ENCODE peak calls at places on chromosomes 13 and 19, in six cellular contexts. X is adrenal gland, T is PC-3, Z is DND-41, R is GM12878, P is heart right ventricle. W is an unnamed sample.

GRCh38 chr13:21987793-21988192 is 316.9 kb downstream of the FGF9 start:
- DNase-seq in X (no peak), T (no peak), Z (no peak), R (no peak), P (no peak), W (no peak)

GRCh38 chr13:80338781-80339577 is 1.9 kb downstream of the SPRY2 start:
- DNase-seq in X (peak; percentile 71), T (peak; percentile 56), Z (peak; percentile 18), R (no peak), P (peak; percentile 78), W (peak; percentile 55)

GRCh38 chr13:100983111-100983510 is 308.5 kb upstream of the TMTC4 start:
- DNase-seq in X (no peak), T (no peak), Z (no peak), R (no peak), P (no peak), W (no peak)

GRCh38 chr19:10624585-10624984 is 768 bp upstream of the SLC44A2 start:
- DNase-seq in X (no peak), T (no peak), Z (no peak), R (no peak), P (no peak), W (no peak)

GRCh38 chr13:104641309-104641708 is 1575.1 kb upstream of the SLC10A2 start:
- DNase-seq in X (peak; percentile 70), T (peak; percentile 29), Z (no peak), R (no peak), P (no peak), W (peak; percentile 2)

GRCh38 chr13:22232186-22232585 is 561.3 kb downstream of the FGF9 start:
- DNase-seq in X (no peak), T (no peak), Z (no peak), R (no peak), P (no peak), W (no peak)

GRCh38 chr19:53086949-53087348 is 16.3 kb downstream of the ZNF160 start:
- DNase-seq in X (peak; percentile 93), T (no peak), Z (no peak), R (no peak), P (peak; percentile 85), W (no peak)

GRCh38 chr19:31283701-31284100 is 65.5 kb downstream of the TSHZ3 start:
- DNase-seq in X (no peak), T (no peak), Z (no peak), R (no peak), P (no peak), W (no peak)

GRCh38 chr13:113322043-113322461 is 25.0 kb downstream of the LAMP1 start:
- DNase-seq in X (no peak), T (no peak), Z (no peak), R (no peak), P (no peak), W (no peak)

GRCh38 chr13:99968521-99969367 is 2.8 kb downstream of the ZIC5 start:
- DNase-seq in X (no peak), T (no peak), Z (no peak), R (no peak), P (no peak), W (no peak)

GRCh38 chr19:42528354-42529247 is at the start of gene CEACAM1:
- DNase-seq in X (peak; percentile 43), T (peak; percentile 35), Z (peak; percentile 57), R (no peak), P (peak; percentile 51), W (peak; percentile 55)

GRCh38 chr13:44311011-44311481 is 62.6 kb upstream of the SERP2 start:
- DNase-seq in X (no peak), T (peak; percentile 91), Z (no peak), R (no peak), P (no peak), W (peak; percentile 99)

GRCh38 chr13:50592412-50593145 is 250.9 kb downstream of the DLEU7 start:
- DNase-seq in X (no peak), T (peak; percentile 66), Z (no peak), R (no peak), P (no peak), W (peak; percentile 92)

GRCh38 chr19:42193706-42194105 is 23.8 kb downstream of the DEDD2 start:
- DNase-seq in X (no peak), T (peak; percentile 88), Z (no peak), R (no peak), P (no peak), W (no peak)

GRCh38 chr13:59211636-59212035 is 952.1 kb downstream of the DIAPH3 start:
- DNase-seq in X (no peak), T (no peak), Z (no peak), R (no peak), P (no peak), W (no peak)

GRCh38 chr13:105513448-105513847 is 1022.0 kb downstream of the EFNB2 start:
- DNase-seq in X (no peak), T (peak; percentile 19), Z (no peak), R (no peak), P (no peak), W (no peak)

GRCh38 chr13:110873639-110874507 is 41.0 kb downstream of the ANKRD10 start:
- DNase-seq in X (no peak), T (no peak), Z (no peak), R (no peak), P (no peak), W (no peak)

GRCh38 chr19:19105365-19106060 is 32.8 kb downstream of the TMEM161A start:
- DNase-seq in X (peak; percentile 77), T (peak; percentile 14), Z (no peak), R (peak; percentile 13), P (peak; percentile 58), W (peak; percentile 41)

GRCh38 chr13:101838305-101838835 is 385.9 kb downstream of the ITGBL1 start:
- DNase-seq in X (no peak), T (peak; percentile 66), Z (no peak), R (no peak), P (no peak), W (no peak)

GRCh38 chr19:32611161-32611560 is 30.2 kb downstream of the PDCD5 start:
- DNase-seq in X (no peak), T (no peak), Z (no peak), R (no peak), P (no peak), W (no peak)

GRCh38 chr19:29098863-29099481 is 114.0 kb downstream of the UQCRFS1 start:
- DNase-seq in X (peak; percentile 91), T (peak; percentile 63), Z (no peak), R (no peak), P (peak; percentile 34), W (peak; percentile 41)

GRCh38 chr19:31312004-31312403 is 37.2 kb downstream of the TSHZ3 start:
- DNase-seq in X (peak; percentile 47), T (peak; percentile 10), Z (no peak), R (no peak), P (peak; percentile 34), W (peak; percentile 16)

GRCh38 chr13:114145722-114146121 is 13.3 kb upstream of the RASA3 start:
- DNase-seq in X (no peak), T (no peak), Z (no peak), R (no peak), P (no peak), W (no peak)

GRCh38 chr19:41424335-41425173 is 2.6 kb downstream of the B3GNT8 start:
- DNase-seq in X (no peak), T (no peak), Z (no peak), R (no peak), P (no peak), W (no peak)

GRCh38 chr19:58166268-58166667 is 15.7 kb upstream of the ZNF329 start:
- DNase-seq in X (no peak), T (no peak), Z (no peak), R (no peak), P (no peak), W (no peak)

GRCh38 chr19:38134538-38135149 is 89.4 kb downstream of the DPF1 start:
- DNase-seq in X (peak; percentile 31), T (peak; percentile 36), Z (peak; percentile 28), R (no peak), P (peak; percentile 15), W (peak; percentile 50)

GRCh38 chr13:22121340-22121739 is 450.5 kb downstream of the FGF9 start:
- DNase-seq in X (no peak), T (no peak), Z (no peak), R (peak; percentile 49), P (no peak), W (no peak)

GRCh38 chr19:16106121-16106520 is 5.6 kb upstream of the RAB8A start:
- DNase-seq in X (no peak), T (no peak), Z (no peak), R (no peak), P (no peak), W (peak; percentile 47)

GRCh38 chr13:45367358-45367757 is 26.4 kb upstream of the TPT1 start:
- DNase-seq in X (peak; percentile 62), T (peak; percentile 93), Z (peak; percentile 73), R (peak; percentile 67), P (no peak), W (peak; percentile 99)

GRCh38 chr19:6213696-6214585 is 65.8 kb downstream of the MLLT1 start:
- DNase-seq in X (peak; percentile 16), T (no peak), Z (no peak), R (no peak), P (no peak), W (no peak)

GRCh38 chr13:109819851-109820250 is 33.5 kb upstream of the IRS2 start:
- DNase-seq in X (no peak), T (no peak), Z (no peak), R (no peak), P (no peak), W (no peak)

DNA sequence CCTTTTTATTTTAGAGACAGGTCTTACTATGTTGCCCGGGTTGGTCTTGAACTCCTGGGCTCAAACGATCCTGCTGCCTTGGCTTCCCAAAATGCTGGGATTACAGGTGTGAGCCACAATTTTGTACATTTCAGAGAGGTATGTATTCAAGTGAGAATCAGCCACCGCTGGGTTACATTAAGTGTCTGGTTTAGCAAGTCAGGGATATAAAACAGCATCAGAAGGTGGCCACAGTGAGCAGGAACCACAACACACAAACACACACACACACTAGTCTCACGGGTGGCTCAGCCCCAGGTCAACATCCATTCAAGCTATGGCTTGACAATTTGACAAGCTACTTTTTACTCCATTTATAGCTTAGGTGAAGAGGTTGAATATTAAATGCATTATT is 20.2 kb downstream of the KLK5 start:
- DNase-seq in X (no peak), T (peak; percentile 59), Z (no peak), R (no peak), P (no peak), W (peak; percentile 12)
- TF ChIP-seq CTCF in X (no peak), T (peak; percentile 45), Z (no peak), R (no peak), P (no peak), W (no peak)

GRCh38 chr19:45890877-45891276 is 4.9 kb upstream of the IRF2BP1 start:
- DNase-seq in X (no peak), T (no peak), Z (no peak), R (no peak), P (no peak), W (no peak)
- H3K27me3 ChIP-seq in X (no peaks in the 10 kb centered on the region), T (no peaks in the 10 kb centered on the region), Z (no peaks in the 10 kb centered on the region), R (no peaks in the 10 kb centered on the region), P (no peaks in the 10 kb centered on the region), W (no peaks in the 10 kb centered on the region)

DNA sequence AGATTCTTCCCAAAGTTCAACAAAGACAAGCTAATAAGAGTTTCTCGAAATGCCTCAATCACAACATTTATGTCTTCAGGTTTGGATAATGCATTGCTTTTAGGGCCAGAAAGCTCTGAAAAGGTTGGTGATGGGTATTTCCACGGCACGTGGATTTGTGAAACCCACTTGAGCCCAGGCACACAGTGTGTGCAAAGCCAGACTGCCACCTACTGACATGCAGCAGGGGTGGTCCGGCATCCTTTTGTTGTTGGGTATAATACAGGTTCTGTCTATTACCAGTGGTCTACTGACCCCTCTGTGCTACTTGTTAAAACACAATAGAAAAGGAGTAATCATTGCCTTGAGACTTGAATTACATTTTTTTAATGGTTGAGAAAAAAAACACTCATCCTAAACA is 225.6 kb downstream of the RAP2A start:
- DNase-seq in X (peak; percentile 26), T (no peak), Z (no peak), R (no peak), P (peak; percentile 6), W (no peak)
- TF ChIP-seq CTCF in X (peak; percentile 43), T (peak; percentile 35), Z (peak; percentile 49), R (peak; percentile 21), P (peak; percentile 63), W (no peak)

GRCh38 chr13:70014337-70014736 is 93.3 kb upstream of the ATXN8OS start:
- DNase-seq in X (no peak), T (no peak), Z (no peak), R (no peak), P (no peak), W (no peak)
- H3K27me3 ChIP-seq in X (no peaks in the 10 kb centered on the region), T (no peaks in the 10 kb centered on the region), Z (no peaks in the 10 kb centered on the region), R (no peaks in the 10 kb centered on the region), P (no peaks in the 10 kb centered on the region), W (no peaks in the 10 kb centered on the region)

W was measured in bronchial epithelial cell.